ENCODE peak calls at places on chromosomes 5 and 9, in five cellular contexts. Z is tibial nerve, E is transverse colon, U is ovary, X is A549. A is an unnamed sample.
A peak's percentile ranks its signal among the peaks of the same experiment; 100 is the strongest.

GRCh38 chr9:131264231-131264630 is 12.1 kb downstream of the FAM78A start:
- DNase-seq in X (no peak), Z (no peak), E (no peak), U (no peak), A (no peak)

GRCh38 chr5:51988561-51988960 is 605.3 kb downstream of the ISL1 start:
- DNase-seq in Z (no peak), E (no peak), U (no peak), X (no peak), A (no peak)

GRCh38 chr9:89664010-89664409 is 59.2 kb downstream of the GADD45G start:
- DNase-seq in E (no peak), Z (no peak), X (no peak), U (no peak), A (no peak)

GRCh38 chr5:108637110-108637509 is 110.6 kb upstream of the FER start:
- DNase-seq in X (no peak), U (no peak), E (no peak), Z (no peak), A (no peak)

GRCh38 chr9:115213777-115214428 is 95.9 kb upstream of the TNC start:
- DNase-seq in E (no peak), Z (no peak), X (peak; percentile 61), U (no peak), A (no peak)

GRCh38 chr5:98307811-98308210 is 465.7 kb upstream of the RGMB start:
- DNase-seq in Z (no peak), E (no peak), U (no peak), X (no peak), A (no peak)

GRCh38 chr9:38687389-38687842 is 32.5 kb downstream of the FAM240B start:
- DNase-seq in E (peak; percentile 82), U (peak; percentile 20), X (peak; percentile 71), Z (no peak), A (no peak)

GRCh38 chr9:32589083-32589713 is 16.2 kb upstream of the NDUFB6 start:
- DNase-seq in E (no peak), X (peak; percentile 63), U (no peak), Z (no peak), A (no peak)

GRCh38 chr5:59038169-59039002 is 455.5 kb downstream of the RAB3C start:
- DNase-seq in E (no peak), X (peak; percentile 71), U (peak; percentile 16), Z (no peak), A (peak; percentile 59)

DNA sequence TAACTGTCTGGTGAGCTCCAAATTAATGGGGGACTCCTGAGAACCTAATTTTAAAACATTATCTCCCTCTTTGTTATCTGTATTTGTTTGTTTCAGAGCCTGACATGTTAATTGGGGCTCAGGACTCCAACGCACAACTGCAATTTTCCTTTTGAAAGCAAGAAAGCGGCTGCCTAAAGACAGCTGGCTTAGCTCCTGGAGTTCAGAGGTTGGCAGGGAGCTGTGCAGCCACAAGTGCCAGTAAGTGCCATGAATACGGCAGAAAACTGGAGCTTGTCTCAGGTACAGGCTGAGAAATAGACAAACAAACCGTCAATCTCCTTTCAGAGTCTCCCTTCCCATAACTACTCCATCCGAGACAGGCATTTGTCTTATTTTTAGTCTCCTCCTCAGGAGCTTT is 80.9 kb downstream of the PPP2R2B start:
- DNase-seq in X (no peak), E (no peak), U (no peak), Z (no peak), A (no peak)
- TF ChIP-seq EP300 in X (no peak), E (no peak), U (no peak), Z (no peak), A (no peak)

GRCh38 chr9:134273647-134274046 is 52.6 kb upstream of the RXRA start:
- DNase-seq in U (no peak), E (no peak), X (no peak), Z (no peak), A (no peak)
- H3K4me1 ChIP-seq in U (no peaks in the 10 kb centered on the region), E (no peaks in the 10 kb centered on the region), X (no peaks in the 10 kb centered on the region), Z (no peaks in the 10 kb centered on the region), A (peaks cover 7% of the 10 kb centered on the region)

DNA sequence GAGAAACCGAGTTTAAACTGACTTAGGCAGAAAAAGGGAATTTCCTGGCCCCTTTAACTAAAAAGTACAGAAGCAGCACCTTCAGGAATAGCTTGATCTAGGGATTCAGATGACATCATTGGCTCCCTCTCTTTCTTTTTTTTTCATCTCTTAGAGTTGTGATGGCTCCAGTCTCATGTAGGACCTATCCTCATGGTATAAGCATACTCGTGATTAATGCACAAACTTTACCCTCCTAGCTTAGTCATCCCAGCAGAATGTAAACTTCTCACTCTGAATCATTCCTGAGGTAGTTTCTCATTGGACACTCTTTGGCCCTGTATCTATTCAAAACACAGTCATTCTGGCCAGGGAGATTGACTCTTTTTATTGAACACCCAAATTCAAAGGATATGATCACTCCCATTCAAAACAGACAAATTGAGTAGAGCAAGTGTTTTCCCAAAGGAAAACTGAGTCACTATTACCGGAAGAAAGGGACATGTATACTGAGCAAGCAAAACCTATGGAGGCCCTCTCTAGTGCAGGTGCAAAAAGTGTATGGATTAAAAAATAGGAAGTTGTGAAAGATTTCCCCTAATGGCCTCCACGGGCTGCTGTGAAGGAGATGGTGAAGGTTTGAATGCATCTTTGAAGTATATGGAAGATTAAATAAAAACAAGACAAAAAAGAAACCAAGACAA is 27.6 kb upstream of the SMIM23 start:
- DNase-seq in Z (no peak), X (peak; percentile 78), E (no peak), U (no peak), A (no peak)
- TF ChIP-seq POLR2A in Z (no peak), X (no peak), E (no peak), U (no peak), A (no peak)

DNA sequence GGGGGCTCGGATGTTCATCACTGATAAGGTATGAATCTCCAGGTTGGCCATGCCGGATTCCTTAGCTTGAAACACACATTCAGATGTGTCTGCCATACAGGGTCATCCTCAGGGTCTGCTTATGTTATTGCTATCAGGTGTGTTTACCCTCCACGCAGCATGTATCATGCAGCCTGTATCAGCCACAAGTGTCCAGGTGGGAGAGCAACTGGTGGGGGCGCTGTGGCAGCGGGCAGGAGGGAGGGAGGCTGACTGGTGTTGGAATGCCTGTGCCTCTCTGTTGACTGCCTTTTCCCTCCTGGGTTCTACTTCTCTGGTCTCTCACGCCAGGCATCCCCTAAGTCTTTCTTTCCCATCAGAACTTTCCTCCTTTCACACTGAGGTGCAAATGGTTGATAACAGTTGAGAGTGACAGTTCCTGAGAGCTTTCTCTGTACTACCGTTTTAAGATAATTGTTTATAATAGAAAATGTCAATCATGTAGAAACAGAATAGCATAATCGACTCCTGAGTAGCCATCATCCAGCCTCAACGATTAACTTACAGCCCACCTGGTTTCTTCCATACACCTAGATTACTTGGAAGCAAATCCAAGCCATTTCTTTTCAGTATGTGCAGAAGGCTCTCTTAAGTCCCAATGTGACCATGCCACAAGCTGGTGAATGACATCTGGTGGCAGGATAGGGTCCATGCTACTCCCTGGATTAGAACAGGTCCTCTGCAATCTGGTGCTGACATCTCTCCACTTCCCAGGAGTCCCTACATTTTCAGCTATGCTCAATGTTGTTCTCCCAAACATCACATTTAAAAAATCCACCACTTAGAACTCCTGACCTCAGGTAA is 86.6 kb downstream of the ACER2 start:
- DNase-seq in U (no peak), X (no peak), Z (no peak), E (no peak), A (no peak)
- TF ChIP-seq EP300 in U (no peak), X (no peak), Z (no peak), E (no peak), A (no peak)

DNA sequence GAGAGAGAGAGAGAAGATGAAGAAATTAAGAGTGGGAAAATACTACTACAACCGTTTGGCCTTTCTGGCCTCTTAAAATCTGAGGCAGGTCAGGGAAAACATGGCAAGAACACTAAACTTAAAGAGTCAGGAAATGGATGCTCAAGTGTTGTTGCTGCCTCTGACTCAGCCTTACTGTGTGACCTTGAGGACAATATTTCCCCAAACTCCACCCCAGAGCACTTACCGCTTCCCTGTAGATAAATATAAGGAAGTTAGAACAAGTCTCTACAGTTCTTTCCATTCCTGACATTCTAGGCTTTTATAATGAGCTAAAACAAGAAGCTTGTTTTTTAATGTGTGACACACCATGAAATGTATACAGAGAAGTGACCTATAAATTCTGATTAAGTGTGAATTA is 129.2 kb downstream of the GRIA1 start:
- DNase-seq in U (no peak), X (no peak), Z (no peak), E (no peak), A (no peak)
- H3K4me1 ChIP-seq in U (no peaks in the 10 kb centered on the region), X (no peaks in the 10 kb centered on the region), Z (no peaks in the 10 kb centered on the region), E (no peaks in the 10 kb centered on the region), A (no peaks in the 10 kb centered on the region)